ENCODE peak calls at places on chromosome 18, in nine cellular contexts. Q, W, G, N, I, J, S, V and F are unnamed samples.

GRCh38 chr18:78146136-78146535 is 833.5 kb upstream of the SALL3 start:
- DNase-seq in Q (no peak), W (no peak), G (no peak), N (no peak), I (no peak), J (no peak), S (no peak), V (no peak), F (no peak)

GRCh38 chr18:13302611-13303267 is 84.2 kb downstream of the LDLRAD4 start:
- DNase-seq in Q (no peak), W (no peak), G (no peak), N (no peak), I (no peak), J (no peak), S (no peak), V (peak), F (no peak)

GRCh38 chr18:36697905-36698304 is 130.9 kb downstream of the TPGS2 start:
- DNase-seq in Q (no peak), W (no peak), G (no peak), N (no peak), I (no peak), J (no peak), S (peak), V (no peak), F (no peak)

GRCh38 chr18:76822510-76823165 is at the start of gene ZNF236:
- DNase-seq in Q (peak), W (peak), G (peak), N (peak), I (peak), J (no peak), S (peak), V (peak), F (peak)

GRCh38 chr18:48894799-48895346 is 55.9 kb downstream of the SMAD7 start:
- DNase-seq in Q (no peak), W (no peak), G (no peak), N (no peak), I (no peak), J (no peak), S (no peak), V (no peak), F (no peak)

GRCh38 chr18:25896178-25896780 is 194.1 kb downstream of the SS18 start:
- DNase-seq in Q (peak), W (no peak), G (no peak), N (no peak), I (peak), J (no peak), S (peak), V (peak), F (no peak)

GRCh38 chr18:5463390-5463789 is 80.4 kb downstream of the EPB41L3 start:
- DNase-seq in Q (no peak), W (no peak), G (no peak), N (no peak), I (no peak), J (no peak), S (no peak), V (no peak), F (no peak)

GRCh38 chr18:79381811-79382311 is 13.9 kb upstream of the NFATC1 start:
- DNase-seq in Q (no peak), W (no peak), G (no peak), N (no peak), I (no peak), J (no peak), S (no peak), V (no peak), F (no peak)

GRCh38 chr18:48032876-48033769 is 102.7 kb upstream of the SMAD2 start:
- DNase-seq in Q (no peak), W (no peak), G (no peak), N (no peak), I (no peak), J (no peak), S (peak), V (no peak), F (no peak)

GRCh38 chr18:59675346-59675745 is 21.9 kb downstream of the CCBE1 start:
- DNase-seq in Q (no peak), W (no peak), G (no peak), N (no peak), I (no peak), J (no peak), S (no peak), V (no peak), F (no peak)

GRCh38 chr18:23106575-23106974 is 28.7 kb upstream of the CABLES1 start:
- DNase-seq in Q (no peak), W (no peak), G (no peak), N (no peak), I (no peak), J (no peak), S (peak), V (no peak), F (no peak)

GRCh38 chr18:40168026-40168425 is 1787.0 kb upstream of the PIK3C3 start:
- DNase-seq in Q (no peak), W (no peak), G (no peak), N (no peak), I (no peak), J (no peak), S (no peak), V (no peak), F (no peak)

GRCh38 chr18:57816208-57816999 is 13.3 kb upstream of the ATP8B1 start:
- DNase-seq in Q (no peak), W (no peak), G (no peak), N (no peak), I (no peak), J (no peak), S (no peak), V (no peak), F (no peak)

GRCh38 chr18:47881752-47882455 is 48.6 kb downstream of the SMAD2 start:
- DNase-seq in Q (no peak), W (no peak), G (no peak), N (no peak), I (no peak), J (no peak), S (peak), V (no peak), F (no peak)

GRCh38 chr18:70659026-70659726 is 370.3 kb downstream of the SOCS6 start:
- DNase-seq in Q (no peak), W (no peak), G (no peak), N (no peak), I (no peak), J (no peak), S (no peak), V (no peak), F (no peak)

GRCh38 chr18:1002653-1003178 is 98.0 kb downstream of the ADCYAP1 start:
- DNase-seq in Q (no peak), W (no peak), G (no peak), N (no peak), I (no peak), J (no peak), S (peak), V (no peak), F (no peak)

GRCh38 chr18:44497757-44498490 is 182.8 kb upstream of the SETBP1 start:
- DNase-seq in Q (no peak), W (no peak), G (no peak), N (no peak), I (no peak), J (no peak), S (no peak), V (no peak), F (no peak)

GRCh38 chr18:63894367-63894766 is 6.9 kb downstream of the SERPINB2 start:
- DNase-seq in Q (no peak), W (no peak), G (no peak), N (no peak), I (no peak), J (no peak), S (no peak), V (no peak), F (no peak)

GRCh38 chr18:23932385-23933067 is 82.0 kb upstream of the TTC39C start:
- DNase-seq in Q (no peak), W (no peak), G (no peak), N (no peak), I (no peak), J (no peak), S (no peak), V (no peak), F (no peak)

GRCh38 chr18:50272593-50272992 is 6.3 kb upstream of the CFAP53 start:
- DNase-seq in Q (no peak), W (no peak), G (no peak), N (no peak), I (no peak), J (no peak), S (no peak), V (no peak), F (no peak)

GRCh38 chr18:3177902-3178687 is 41.7 kb downstream of the MYOM1 start:
- DNase-seq in Q (no peak), W (no peak), G (no peak), N (no peak), I (peak), J (peak), S (no peak), V (peak), F (no peak)

GRCh38 chr18:60935046-60935445 is 398.2 kb upstream of the CDH20 start:
- DNase-seq in Q (no peak), W (no peak), G (no peak), N (no peak), I (no peak), J (no peak), S (no peak), V (no peak), F (no peak)

GRCh38 chr18:59672125-59672769 is 25.0 kb downstream of the CCBE1 start:
- DNase-seq in Q (no peak), W (no peak), G (no peak), N (no peak), I (no peak), J (no peak), S (no peak), V (no peak), F (no peak)

GRCh38 chr18:73666772-73667171 is 480.9 kb downstream of the FBXO15 start:
- DNase-seq in Q (no peak), W (no peak), G (no peak), N (no peak), I (no peak), J (no peak), S (no peak), V (no peak), F (no peak)

GRCh38 chr18:69495841-69496533 is 95.3 kb downstream of the DOK6 start:
- DNase-seq in Q (no peak), W (no peak), G (no peak), N (no peak), I (no peak), J (no peak), S (no peak), V (no peak), F (no peak)

GRCh38 chr18:35311506-35311905 is 21.5 kb upstream of the ZSCAN30 start:
- DNase-seq in Q (no peak), W (no peak), G (no peak), N (no peak), I (no peak), J (no peak), S (peak), V (no peak), F (no peak)

GRCh38 chr18:49751427-49752094 is 61.8 kb downstream of the ACAA2 start:
- DNase-seq in Q (no peak), W (no peak), G (no peak), N (no peak), I (no peak), J (no peak), S (no peak), V (no peak), F (peak)

GRCh38 chr18:28729321-28729720 is 552.4 kb upstream of the CDH2 start:
- DNase-seq in Q (no peak), W (no peak), G (no peak), N (no peak), I (no peak), J (no peak), S (peak), V (no peak), F (no peak)

GRCh38 chr18:74520096-74520833 is 14.0 kb upstream of the CNDP1 start:
- DNase-seq in Q (no peak), W (no peak), G (no peak), N (no peak), I (no peak), J (no peak), S (no peak), V (no peak), F (no peak)

GRCh38 chr18:48622911-48623431 is 84.1 kb downstream of the CTIF start:
- DNase-seq in Q (peak), W (no peak), G (no peak), N (no peak), I (peak), J (no peak), S (peak), V (no peak), F (no peak)

GRCh38 chr18:40874233-40874632 is 1080.8 kb upstream of the PIK3C3 start:
- DNase-seq in Q (no peak), W (no peak), G (no peak), N (no peak), I (no peak), J (no peak), S (peak), V (no peak), F (no peak)

GRCh38 chr18:59502222-59502898 is 143.3 kb upstream of the LMAN1 start:
- DNase-seq in Q (peak), W (no peak), G (no peak), N (no peak), I (no peak), J (no peak), S (peak), V (no peak), F (no peak)

GRCh38 chr18:22601481-22601880 is 183.8 kb upstream of the CTAGE1 start:
- DNase-seq in Q (no peak), W (no peak), G (no peak), N (no peak), I (no peak), J (no peak), S (peak), V (no peak), F (no peak)

GRCh38 chr18:23270999-23271680 is 135.9 kb downstream of the CABLES1 start:
- DNase-seq in Q (no peak), W (no peak), G (no peak), N (no peak), I (peak), J (no peak), S (no peak), V (no peak), F (no peak)

GRCh38 chr18:54608008-54608642 is 17.1 kb downstream of the DYNAP start:
- DNase-seq in Q (no peak), W (no peak), G (no peak), N (no peak), I (no peak), J (no peak), S (peak), V (no peak), F (no peak)

GRCh38 chr18:3623769-3624545 is 174.0 kb downstream of the TGIF1 start:
- DNase-seq in Q (peak), W (no peak), G (no peak), N (no peak), I (no peak), J (no peak), S (peak), V (no peak), F (peak)

GRCh38 chr18:73879328-73879727 is 268.3 kb downstream of the FBXO15 start:
- DNase-seq in Q (no peak), W (no peak), G (no peak), N (no peak), I (no peak), J (no peak), S (no peak), V (no peak), F (no peak)

GRCh38 chr18:37778417-37779165 is 213.0 kb upstream of the CELF4 start:
- DNase-seq in Q (peak), W (no peak), G (no peak), N (no peak), I (no peak), J (no peak), S (peak), V (peak), F (peak)

GRCh38 chr18:28801876-28802275 is 624.9 kb upstream of the CDH2 start:
- DNase-seq in Q (no peak), W (no peak), G (no peak), N (no peak), I (no peak), J (no peak), S (peak), V (no peak), F (no peak)